ENCODE peak calls at places on chromosomes 4 and X, in five cellular contexts. H is IMR-90, S is body of pancreas, Y is transverse colon, O is A673. D is an unnamed sample.

GRCh38 chrX:135395064-135395463 is 26.7 kb upstream of the SMIM10L2A start:
- DNase-seq in S (no peak), H (no peak), O (no peak), Y (no peak), D (no peak)

GRCh38 chr4:77007358-77008230 is 58.0 kb downstream of the SEPTIN11 start:
- DNase-seq in Y (no peak), O (peak; percentile 70), H (peak; percentile 83), S (no peak), D (no peak)

GRCh38 chr4:54548831-54549460 is 108.8 kb upstream of the KIT start:
- DNase-seq in O (no peak), Y (no peak), H (no peak), S (no peak), D (no peak)

GRCh38 chrX:153381684-153382532 is 19.2 kb downstream of the PNMA6E start:
- DNase-seq in S (peak; percentile 63), H (peak; percentile 81), O (peak; percentile 75), Y (no peak), D (no peak)

GRCh38 chrX:134548257-134548732 is 88.3 kb downstream of the HPRT1 start:
- DNase-seq in H (no peak), O (no peak), Y (no peak), S (no peak), D (no peak)

GRCh38 chr4:183398298-183399129 is 45.9 kb upstream of the CDKN2AIP start:
- DNase-seq in S (peak; percentile 66), H (peak; percentile 69), O (peak; percentile 86), Y (peak; percentile 74), D (peak; percentile 78)

GRCh38 chr4:80173387-80173786 is 23.9 kb upstream of the PRDM8 start:
- DNase-seq in Y (no peak), H (peak; percentile 88), O (no peak), S (no peak), D (no peak)

GRCh38 chr4:116005037-116005805 is 891.8 kb upstream of the NDST4 start:
- DNase-seq in H (no peak), O (peak; percentile 46), S (no peak), Y (no peak), D (no peak)

GRCh38 chr4:82624819-82625218 is 63.0 kb upstream of the TMEM150C start:
- DNase-seq in Y (no peak), O (no peak), H (no peak), S (no peak), D (no peak)

GRCh38 chrX:1427756-1428155 is 25.0 kb downstream of the ASMTL start:
- DNase-seq in O (no peak), Y (no peak), H (no peak), S (no peak), D (no peak)

GRCh38 chr4:723706-724105 is 18.1 kb downstream of the PCGF3 start:
- DNase-seq in S (no peak), Y (no peak), O (no peak), H (no peak), D (no peak)

GRCh38 chrX:75596178-75596577 is 73.3 kb upstream of the ZDHHC15 start:
- DNase-seq in S (no peak), Y (no peak), H (no peak), O (no peak), D (no peak)

DNA sequence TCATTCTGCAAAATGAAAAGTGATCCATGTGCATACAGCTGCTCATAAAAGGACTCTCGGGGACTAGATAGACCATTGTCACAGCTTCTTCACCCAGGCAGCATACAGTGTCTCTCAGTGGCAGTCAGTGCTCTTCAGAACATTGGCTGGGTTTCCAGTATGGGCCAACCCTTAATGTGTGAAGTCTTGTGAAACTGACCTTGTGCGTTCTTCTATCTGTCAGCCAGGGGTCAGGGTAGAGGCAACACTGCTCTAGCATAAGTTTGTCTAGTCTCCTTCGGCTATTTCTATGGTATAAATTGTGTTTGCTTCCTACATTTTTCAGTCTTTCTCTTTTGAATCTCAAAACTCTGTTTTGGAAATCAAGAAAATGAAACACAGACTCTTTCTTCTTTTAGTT is 37.0 kb upstream of the SMIM31 start:
- DNase-seq in S (no peak), Y (no peak), H (no peak), O (peak; percentile 39), D (no peak)
- TF ChIP-seq CTCF in S (no peak), Y (no peak), H (no peak), O (peak; percentile 37), D (no peak)

GRCh38 chr4:7910721-7911015 is 29.0 kb downstream of the AFAP1 start:
- DNase-seq in O (no peak), Y (no peak), H (no peak), S (no peak), D (no peak)
- H3K27ac ChIP-seq in O (peak overlapping the region; percentile 6), Y (peak overlapping the region; percentile 81), H (peak overlapping the region; percentile 95), S (peak overlapping the region; percentile 56), D (peak overlapping the region; percentile 40)

DNA sequence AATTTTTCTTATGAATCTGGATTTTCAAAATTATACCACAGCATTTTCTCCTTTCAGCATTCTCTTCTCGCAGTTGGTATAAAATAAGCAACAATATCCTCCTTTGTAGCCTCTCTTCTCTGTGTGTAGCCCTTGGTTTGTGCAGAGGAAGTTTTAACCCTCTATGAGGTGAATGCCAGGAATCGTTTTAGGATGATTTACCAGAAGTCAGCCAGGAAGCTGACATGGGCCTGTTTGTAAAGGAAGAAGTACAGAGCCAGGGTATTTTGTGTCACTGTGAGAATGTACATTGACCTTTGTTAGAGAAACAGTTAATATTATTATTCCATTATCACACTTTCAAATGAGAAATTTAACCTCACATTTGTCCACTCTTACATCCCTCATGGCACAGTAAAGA is 88.9 kb upstream of the RPL34 start:
- DNase-seq in H (no peak), O (no peak), Y (no peak), S (no peak), D (no peak)
- H3K4me1 ChIP-seq in H (no peaks in the 10 kb centered on the region), O (no peaks in the 10 kb centered on the region), Y (peaks cover 5% of the 10 kb centered on the region), S (peaks cover 20% of the 10 kb centered on the region), D (no peaks in the 10 kb centered on the region)

DNA sequence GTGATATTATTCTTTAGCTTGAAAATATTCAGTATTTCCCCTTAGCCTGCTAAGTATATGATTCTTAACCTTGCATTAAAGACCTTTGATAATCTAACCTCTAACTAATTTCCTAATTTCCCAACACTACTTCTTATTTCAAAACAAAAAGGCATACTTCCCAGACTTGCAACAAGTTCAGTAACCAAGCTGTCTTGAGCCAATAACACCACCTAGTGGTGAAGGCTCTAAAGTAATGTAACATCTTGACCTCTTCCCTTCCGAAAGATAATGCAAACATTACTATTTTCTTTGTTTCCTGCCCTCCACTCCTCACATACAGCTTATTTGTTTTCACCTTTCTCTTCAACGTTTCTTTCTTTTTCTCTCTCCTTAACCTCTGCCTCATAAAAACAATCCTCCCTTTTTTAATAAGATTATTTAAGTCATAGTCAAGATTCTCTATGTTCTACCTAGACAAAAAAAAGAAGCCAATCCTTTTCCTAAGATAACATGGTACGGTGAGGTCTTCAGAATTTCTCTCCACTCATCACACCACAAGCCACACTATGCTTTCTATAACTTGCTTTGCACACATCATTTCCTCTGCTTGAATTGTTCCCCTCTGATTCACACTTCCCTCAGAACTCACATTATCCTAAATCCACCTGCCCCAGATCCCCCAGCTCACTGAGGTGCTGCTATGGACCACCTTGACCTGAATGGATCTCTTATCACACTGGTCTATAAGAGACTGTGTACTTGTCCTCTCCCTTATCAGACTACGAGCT is 3.5 kb downstream of the FAT1 start:
- DNase-seq in Y (no peak), O (peak; percentile 73), S (no peak), H (no peak), D (no peak)
- TF ChIP-seq CTCF in Y (no peak), O (peak; percentile 59), S (no peak), H (peak; percentile 39), D (peak; percentile 39)

GRCh38 chr4:99166544-99166943 is 22.4 kb upstream of the ADH4 start:
- DNase-seq in S (no peak), O (no peak), Y (no peak), H (no peak), D (no peak)
- H3K27ac ChIP-seq in S (peak overlapping the region; percentile 54), O (no peak overlapping the region), Y (no peak overlapping the region), H (no peak overlapping the region), D (no peak overlapping the region)

GRCh38 chrX:39905475-39905889 is 192.3 kb downstream of the BCOR start:
- DNase-seq in S (peak; percentile 27), Y (peak; percentile 59), H (peak; percentile 19), O (no peak), D (peak; percentile 57)

GRCh38 chrX:39904816-39905474 is 192.8 kb downstream of the BCOR start:
- DNase-seq in O (no peak), H (no peak), Y (no peak), S (no peak), D (no peak)

GRCh38 chrX:39907964-39908616 is 189.7 kb downstream of the BCOR start:
- DNase-seq in O (peak; percentile 54), Y (peak; percentile 32), H (peak; percentile 95), S (peak; percentile 51), D (no peak)

GRCh38 chrX:39903937-39904336 is 193.8 kb downstream of the BCOR start:
- DNase-seq in S (no peak), H (peak; percentile 44), Y (no peak), O (no peak), D (no peak)

DNA sequence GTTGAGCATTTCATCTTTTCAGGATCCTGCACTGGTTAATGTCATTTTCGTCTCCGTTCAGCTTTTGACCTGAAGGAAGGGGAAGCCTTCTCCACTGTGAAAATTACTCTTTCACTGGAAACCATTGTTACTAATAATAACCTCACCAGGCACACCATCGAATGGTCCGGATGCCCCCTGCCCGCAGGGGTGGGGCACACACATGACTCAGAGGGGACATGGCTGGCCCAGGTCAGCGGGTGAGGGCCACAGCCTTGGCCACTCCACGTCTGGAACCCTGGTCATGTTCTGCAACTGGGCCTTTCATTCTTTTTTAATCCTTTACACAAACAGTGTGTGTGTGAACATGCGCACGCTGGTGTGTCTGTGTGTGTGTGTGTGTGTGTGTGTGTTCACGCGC is 191.8 kb downstream of the BCOR start:
- DNase-seq in Y (no peak), O (no peak), S (no peak), H (no peak), D (no peak)
- H3K4me1 ChIP-seq in Y (peaks cover 11% of the 10 kb centered on the region), O (peaks cover 13% of the 10 kb centered on the region), S (peaks cover 16% of the 10 kb centered on the region), H (peaks cover 20% of the 10 kb centered on the region), D (no peaks in the 10 kb centered on the region)

GRCh38 chr4:100367451-100367850 is 150.4 kb downstream of the EMCN start:
- DNase-seq in H (peak; percentile 63), Y (no peak), S (no peak), O (no peak), D (no peak)
- TF ChIP-seq CTCF in H (no peak), Y (no peak), S (no peak), O (no peak), D (no peak)

D was measured in colonic mucosa.